ENCODE peak calls at places on chromosomes 2 and 18, in nine cellular contexts. L, X, F, C, K, E, J, U and P are unnamed samples.
A peak's percentile ranks its signal among the peaks of the same experiment; 100 is the strongest.

GRCh38 chr2:152396051-152396511 is 61.1 kb downstream of the FMNL2 start:
- DNase-seq in C (no peak), U (peak; percentile 12), J (no peak), X (no peak), F (no peak), E (no peak), K (no peak), L (no peak), P (no peak)

GRCh38 chr2:67938053-67938452 is 124.8 kb downstream of the C1D start:
- DNase-seq in C (no peak), K (no peak), J (no peak), L (no peak), X (no peak), E (no peak), U (no peak), F (no peak), P (no peak)

GRCh38 chr18:55982992-55983391 is 395.0 kb upstream of the TCF4 start:
- DNase-seq in U (peak; percentile 51), L (no peak), K (no peak), E (no peak), C (no peak), J (no peak), X (no peak), F (no peak), P (no peak)

GRCh38 chr18:35464731-35465728 is 32.7 kb downstream of the INO80C start:
- DNase-seq in J (no peak), U (no peak), K (no peak), X (no peak), E (no peak), F (no peak), L (no peak), C (no peak), P (no peak)

GRCh38 chr2:18154259-18154658 is 275.8 kb downstream of the KCNS3 start:
- DNase-seq in U (no peak), C (no peak), L (no peak), K (no peak), F (no peak), X (no peak), J (no peak), E (no peak), P (no peak)

GRCh38 chr18:39946623-39947061 is 2008.4 kb upstream of the PIK3C3 start:
- DNase-seq in K (no peak), X (no peak), J (peak; percentile 8), F (peak; percentile 51), E (no peak), U (peak; percentile 76), L (no peak), C (peak; percentile 83), P (peak; percentile 66)

GRCh38 chr2:164220250-164220649 is 401.0 kb downstream of the GRB14 start:
- DNase-seq in X (no peak), C (no peak), J (no peak), F (no peak), U (no peak), L (no peak), K (no peak), E (no peak), P (no peak)

GRCh38 chr2:47267389-47268086 is 112.4 kb upstream of the STPG4 start:
- DNase-seq in C (no peak), X (peak; percentile 50), L (no peak), K (no peak), F (no peak), E (no peak), J (no peak), U (no peak), P (no peak)

GRCh38 chr2:20185176-20186022 is 39.5 kb downstream of the SDC1 start:
- DNase-seq in K (no peak), J (no peak), U (peak; percentile 69), C (no peak), E (no peak), X (no peak), L (no peak), F (no peak), P (no peak)

GRCh38 chr2:122749347-122749850 is 993.9 kb downstream of the TSN start:
- DNase-seq in F (no peak), E (no peak), J (no peak), U (no peak), C (no peak), K (no peak), X (no peak), L (no peak), P (no peak)

GRCh38 chr2:4763009-4763408 is 929.2 kb upstream of the SOX11 start:
- DNase-seq in E (no peak), X (no peak), K (no peak), F (no peak), U (no peak), L (no peak), C (no peak), J (peak; percentile 9), P (peak; percentile 69)

GRCh38 chr2:191432121-191432520 is 186.9 kb downstream of the MYO1B start:
- DNase-seq in L (no peak), K (no peak), J (no peak), E (no peak), X (no peak), C (no peak), U (peak; percentile 13), F (no peak), P (no peak)

GRCh38 chr2:70978388-70979357 is at the start of gene ANKRD53:
- DNase-seq in K (peak; percentile 70), C (peak; percentile 55), U (no peak), J (peak; percentile 33), X (no peak), F (no peak), L (peak; percentile 58), E (peak; percentile 45), P (peak; percentile 69)

GRCh38 chr2:5766051-5766450 is 73.9 kb downstream of the SOX11 start:
- DNase-seq in J (no peak), K (no peak), L (no peak), X (no peak), F (no peak), C (no peak), U (peak; percentile 84), E (no peak), P (no peak)

GRCh38 chr2:85326406-85326945 is 1.3 kb downstream of the TGOLN2 start:
- DNase-seq in C (no peak), L (peak; percentile 51), J (no peak), U (peak; percentile 43), K (no peak), X (peak; percentile 52), E (no peak), F (no peak), P (no peak)

GRCh38 chr2:45974056-45974455 is 322.6 kb downstream of the PRKCE start:
- DNase-seq in K (no peak), F (no peak), C (no peak), J (no peak), E (no peak), L (no peak), U (no peak), X (no peak), P (no peak)

GRCh38 chr18:59141294-59142068 is 1.8 kb downstream of the SEC11C start:
- DNase-seq in J (peak; percentile 17), L (no peak), X (peak; percentile 97), F (no peak), U (no peak), E (no peak), C (no peak), K (no peak), P (no peak)

GRCh38 chr2:237490805-237491194 is 3.7 kb downstream of the MLPH start:
- DNase-seq in E (no peak), J (no peak), U (no peak), F (no peak), C (no peak), L (no peak), X (no peak), K (no peak), P (no peak)
- H3K27me3 ChIP-seq in E (peaks cover 8% of the 10 kb centered on the region), J (no peaks in the 10 kb centered on the region), U (no peaks in the 10 kb centered on the region), F (no peaks in the 10 kb centered on the region), C (peaks cover 30% of the 10 kb centered on the region), L (peaks cover 21% of the 10 kb centered on the region), X (peaks cover 50% of the 10 kb centered on the region), K (no peaks in the 10 kb centered on the region), P (no peaks in the 10 kb centered on the region)

DNA sequence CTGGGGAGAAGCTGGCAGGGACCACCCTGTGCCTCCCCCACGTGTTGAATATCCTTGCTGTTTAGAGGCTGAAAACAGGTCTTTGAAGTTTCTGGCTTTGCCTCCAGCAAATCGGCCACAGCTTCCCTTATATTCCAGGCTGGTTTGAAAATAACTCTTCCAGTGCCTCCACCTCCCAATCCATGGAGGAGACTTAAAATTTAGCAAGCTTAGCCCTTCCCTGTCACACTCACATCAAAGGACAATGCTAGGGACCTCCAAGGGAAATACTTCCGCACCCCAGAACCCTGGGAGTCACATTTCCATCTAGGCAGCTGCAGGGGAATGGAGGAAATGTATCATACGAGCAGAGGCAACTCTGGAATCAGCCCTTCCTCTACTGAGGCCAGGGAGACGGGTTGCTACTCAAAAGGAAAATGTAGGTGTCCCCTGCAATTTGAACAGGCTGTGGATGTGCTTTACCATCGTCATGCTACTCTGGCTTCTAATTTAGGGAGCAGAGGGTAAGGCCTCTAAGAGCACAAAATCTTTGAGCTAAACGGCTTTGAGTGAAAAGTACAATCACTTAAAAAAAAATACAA is 49.5 kb upstream of the PKDCC start:
- DNase-seq in J (no peak), X (no peak), E (no peak), K (no peak), L (no peak), U (no peak), F (no peak), C (no peak), P (no peak)
- H3K4me3 ChIP-seq in J (no peak overlapping the region), X (no peak overlapping the region), E (no peak overlapping the region), K (no peak overlapping the region), L (no peak overlapping the region), U (no peak overlapping the region), F (no peak overlapping the region), C (no peak overlapping the region), P (no peak overlapping the region)

GRCh38 chr2:27652341-27652740 is 11.1 kb downstream of the SUPT7L start:
- DNase-seq in X (no peak), U (no peak), L (no peak), K (no peak), C (no peak), E (no peak), F (no peak), J (no peak), P (no peak)
- TF ChIP-seq POLR2A in X (no peak), U (no peak), L (no peak), K (no peak), C (no peak), E (no peak), F (no peak), J (no peak), P (no peak)

GRCh38 chr18:50182516-50182915 is 12.4 kb downstream of the MYO5B start:
- DNase-seq in F (no peak), K (no peak), E (no peak), X (no peak), C (no peak), U (no peak), L (no peak), J (no peak), P (no peak)

GRCh38 chr18:50181590-50181989 is 13.4 kb downstream of the MYO5B start:
- DNase-seq in K (no peak), U (no peak), E (no peak), F (no peak), C (no peak), L (no peak), X (no peak), J (no peak), P (no peak)

GRCh38 chr18:50178601-50179000 is 16.3 kb downstream of the MYO5B start:
- DNase-seq in U (no peak), F (no peak), C (no peak), E (no peak), L (no peak), K (no peak), X (no peak), J (no peak), P (no peak)

GRCh38 chr18:50177294-50177992 is 17.5 kb downstream of the MYO5B start:
- DNase-seq in X (no peak), C (no peak), U (no peak), K (no peak), L (peak; percentile 44), J (no peak), F (no peak), E (no peak), P (no peak)

GRCh38 chr18:50179465-50179864 is 15.5 kb downstream of the MYO5B start:
- DNase-seq in C (no peak), E (no peak), K (no peak), L (no peak), U (no peak), F (no peak), J (no peak), X (no peak), P (no peak)
- H3K27me3 ChIP-seq in C (no peaks in the 10 kb centered on the region), E (no peaks in the 10 kb centered on the region), K (no peaks in the 10 kb centered on the region), L (no peaks in the 10 kb centered on the region), U (no peaks in the 10 kb centered on the region), F (no peaks in the 10 kb centered on the region), J (no peaks in the 10 kb centered on the region), X (no peaks in the 10 kb centered on the region), P (no peaks in the 10 kb centered on the region)